ENCODE peak calls at places on chromosome 1, in eight cellular contexts. Z, F, O, J, E, U, B and I are unnamed samples.

GRCh38 chr1:199015799-199016198 is 377.0 kb downstream of the PTPRC start:
- DNase-seq in B (no peak), J (no peak), U (no peak), O (no peak), Z (no peak), E (no peak), F (no peak), I (no peak)

GRCh38 chr1:203152158-203153034 is 23.2 kb downstream of the MYBPH start:
- DNase-seq in J (no peak), B (no peak), O (no peak), F (no peak), Z (peak; percentile 95), U (no peak), E (peak; percentile 92), I (peak; percentile 48)

GRCh38 chr1:230152999-230153398 is 86.0 kb downstream of the GALNT2 start:
- DNase-seq in U (no peak), O (no peak), B (no peak), Z (no peak), E (no peak), F (no peak), J (no peak), I (no peak)

GRCh38 chr1:109980324-109981127 is 4.0 kb upstream of the AHCYL1 start:
- DNase-seq in O (no peak), B (no peak), J (no peak), E (peak; percentile 45), U (no peak), Z (peak; percentile 75), F (peak; percentile 73), I (no peak)

GRCh38 chr1:42756956-42757891 is 9.6 kb downstream of the P3H1 start:
- DNase-seq in O (no peak), J (peak; percentile 61), B (no peak), Z (peak; percentile 70), E (peak; percentile 61), F (peak; percentile 25), U (no peak), I (peak; percentile 43)

GRCh38 chr1:202263628-202264027 is 70.0 kb downstream of the LGR6 start:
- DNase-seq in J (no peak), Z (no peak), E (no peak), U (no peak), O (no peak), B (no peak), F (no peak), I (no peak)

GRCh38 chr1:160520999-160521398 is 2.1 kb downstream of the SLAMF6 start:
- DNase-seq in J (no peak), U (no peak), Z (no peak), O (no peak), B (no peak), E (no peak), F (no peak), I (no peak)

GRCh38 chr1:210302501-210302900 is 26.2 kb upstream of the HHAT start:
- DNase-seq in U (no peak), J (no peak), B (no peak), O (no peak), E (no peak), Z (no peak), F (no peak), I (no peak)

GRCh38 chr1:177471244-177471643 is 300.5 kb downstream of the BRINP2 start:
- DNase-seq in B (no peak), J (no peak), O (no peak), F (no peak), U (no peak), Z (peak; percentile 57), E (no peak), I (no peak)

GRCh38 chr1:94970783-94971182 is 43.9 kb upstream of the CNN3 start:
- DNase-seq in E (no peak), F (no peak), J (no peak), U (no peak), Z (no peak), O (no peak), B (no peak), I (peak; percentile 15)

GRCh38 chr1:232622378-232622777 is 7.6 kb downstream of the SIPA1L2 start:
- DNase-seq in O (no peak), E (no peak), U (no peak), B (no peak), F (no peak), J (no peak), Z (peak; percentile 48), I (no peak)

GRCh38 chr1:156898151-156898550 is 4.6 kb downstream of the PEAR1 start:
- DNase-seq in O (no peak), U (no peak), Z (peak; percentile 23), J (no peak), F (peak; percentile 30), E (no peak), B (peak; percentile 79), I (no peak)

GRCh38 chr1:201295346-201295745 is 12.0 kb downstream of the PKP1 start:
- DNase-seq in O (no peak), B (no peak), F (no peak), Z (no peak), E (no peak), J (no peak), U (no peak), I (no peak)

GRCh38 chr1:168439451-168440375 is 104.1 kb downstream of the XCL2 start:
- DNase-seq in O (peak; percentile 95), B (peak; percentile 87), J (peak; percentile 78), Z (peak; percentile 91), F (peak; percentile 75), E (peak; percentile 85), U (peak; percentile 70), I (peak; percentile 2)

GRCh38 chr1:38332649-38333310 is 286.2 kb upstream of the POU3F1 start:
- DNase-seq in U (no peak), J (no peak), O (no peak), Z (no peak), F (no peak), E (no peak), B (no peak), I (no peak)

GRCh38 chr1:240517891-240518290 is 94.1 kb downstream of the GREM2 start:
- DNase-seq in O (no peak), B (no peak), Z (no peak), J (no peak), U (no peak), F (no peak), E (no peak), I (no peak)

GRCh38 chr1:54812801-54813478 is 11.8 kb upstream of the TTC22 start:
- DNase-seq in E (no peak), Z (no peak), F (peak; percentile 17), B (no peak), U (no peak), O (peak; percentile 90), J (no peak), I (no peak)

GRCh38 chr1:244992833-244993232 is 128.5 kb upstream of the HNRNPU start:
- DNase-seq in J (no peak), O (no peak), E (no peak), F (no peak), U (no peak), Z (peak; percentile 39), B (no peak), I (no peak)

GRCh38 chr1:98429851-98430496 is 231.5 kb upstream of the SNX7 start:
- DNase-seq in B (no peak), Z (no peak), F (no peak), J (no peak), U (no peak), E (no peak), O (no peak), I (no peak)

GRCh38 chr1:172178846-172179245 is 241.6 kb upstream of the C1orf105 start:
- DNase-seq in J (no peak), E (no peak), B (no peak), Z (no peak), U (no peak), O (no peak), F (no peak), I (no peak)

GRCh38 chr1:228830185-228830953 is 95.1 kb downstream of the RHOU start:
- DNase-seq in B (peak; percentile 84), F (peak; percentile 94), O (no peak), E (no peak), U (no peak), J (no peak), Z (no peak), I (no peak)

GRCh38 chr1:209805341-209805781 is 581 bp downstream of the IRF6 start:
- DNase-seq in U (no peak), F (peak; percentile 34), Z (no peak), E (no peak), O (no peak), B (no peak), J (no peak), I (no peak)

GRCh38 chr1:223233410-223234163 is 90.5 kb upstream of the TLR5 start:
- DNase-seq in Z (peak; percentile 95), B (no peak), O (peak; percentile 36), J (no peak), F (peak; percentile 32), U (no peak), E (peak; percentile 86), I (peak; percentile 75)

GRCh38 chr1:35111106-35111505 is 31.9 kb downstream of the ZMYM1 start:
- DNase-seq in U (no peak), O (no peak), F (no peak), E (peak; percentile 13), J (no peak), B (no peak), Z (peak; percentile 11), I (peak; percentile 9)

GRCh38 chr1:65422241-65423203 is 2.1 kb downstream of the LEPR start:
- DNase-seq in F (no peak), Z (peak; percentile 91), E (peak; percentile 56), O (no peak), J (no peak), U (no peak), B (no peak), I (peak; percentile 60)

GRCh38 chr1:205147191-205147590 is 25.4 kb upstream of the RBBP5 start:
- DNase-seq in J (no peak), E (peak; percentile 89), B (no peak), Z (peak; percentile 53), U (no peak), F (no peak), O (no peak), I (no peak)

GRCh38 chr1:3321559-3322439 is 132.7 kb upstream of the ARHGEF16 start:
- DNase-seq in U (no peak), O (no peak), B (no peak), J (no peak), F (no peak), E (no peak), Z (no peak), I (no peak)